ENCODE peak calls at places on chromosomes 6 and 20, in seven cellular contexts. M, B, X, R, U, K and V are unnamed samples. For H3K9me3, the result is how much of the 10 kb centered on the place peaks cover.

GRCh38 chr20:4369798-4370124 is 351.9 kb upstream of the PRND start:
- DNase-seq in M (no peak), B (no peak), X (no peak), R (no peak), U (no peak), K (no peak), V (no peak)

GRCh38 chr6:136991614-136992013 is 53.2 kb downstream of the IL20RA start:
- DNase-seq in M (no peak), B (no peak), X (peak), R (no peak), U (no peak), K (no peak), V (no peak)

GRCh38 chr6:18148304-18149025 is 6.4 kb downstream of the TPMT start:
- DNase-seq in M (peak), B (no peak), X (peak), R (peak), U (peak), K (peak), V (no peak)

GRCh38 chr6:31383149-31383548 is 20.2 kb upstream of the MICA start:
- DNase-seq in M (no peak), B (no peak), X (peak), R (no peak), U (no peak), K (peak), V (no peak)

GRCh38 chr6:149094156-149094555 is 223.4 kb upstream of the TAB2 start:
- DNase-seq in M (no peak), B (peak), X (peak), R (peak), U (no peak), K (no peak), V (no peak)

GRCh38 chr6:100948381-100949133 is 67.4 kb upstream of the ASCC3 start:
- DNase-seq in M (no peak), B (no peak), X (no peak), R (no peak), U (no peak), K (peak), V (no peak)

GRCh38 chr6:153503810-153504209 is 372.7 kb upstream of the RGS17 start:
- DNase-seq in M (no peak), B (peak), X (peak), R (no peak), U (peak), K (no peak), V (no peak)

GRCh38 chr20:31579245-31579644 is 25.8 kb upstream of the ID1 start:
- DNase-seq in M (no peak), B (no peak), X (no peak), R (no peak), U (no peak), K (no peak), V (no peak)

GRCh38 chr6:154222716-154223115 is 133.9 kb downstream of the IPCEF1 start:
- DNase-seq in M (no peak), B (no peak), X (no peak), R (no peak), U (no peak), K (no peak), V (no peak)

GRCh38 chr6:135657207-135657606 is 159.7 kb upstream of the AHI1 start:
- DNase-seq in M (no peak), B (no peak), X (no peak), R (no peak), U (no peak), K (no peak), V (no peak)

GRCh38 chr6:169212436-169212835 is 41.2 kb downstream of the THBS2 start:
- DNase-seq in M (peak), B (no peak), X (no peak), R (no peak), U (no peak), K (no peak), V (no peak)

GRCh38 chr6:28589952-28590340 is 64.3 kb downstream of the GPX5 start:
- DNase-seq in M (no peak), B (peak), X (no peak), R (no peak), U (no peak), K (no peak), V (no peak)

GRCh38 chr20:2624190-2624589 is 28.2 kb upstream of the NOP56 start:
- DNase-seq in M (no peak), B (no peak), X (no peak), R (no peak), U (no peak), K (no peak), V (no peak)

GRCh38 chr6:11595903-11596302 is 58.4 kb downstream of the TMEM170B start:
- DNase-seq in M (no peak), B (peak), X (peak), R (no peak), U (peak), K (no peak), V (no peak)

GRCh38 chr20:1266167-1266973 is at the start of gene SNPH:
- DNase-seq in M (peak), B (peak), X (peak), R (peak), U (peak), K (no peak), V (peak)

GRCh38 chr6:109879521-109879920 is 98.6 kb upstream of the GPR6 start:
- DNase-seq in M (no peak), B (no peak), X (no peak), R (no peak), U (no peak), K (peak), V (no peak)

GRCh38 chr20:10651227-10651990 is 22.4 kb downstream of the JAG1 start:
- DNase-seq in M (peak), B (no peak), X (no peak), R (peak), U (peak), K (no peak), V (no peak)

GRCh38 chr6:13795041-13795748 is 19.2 kb downstream of the MCUR1 start:
- DNase-seq in M (peak), B (peak), X (peak), R (peak), U (peak), K (peak), V (peak)

GRCh38 chr6:34154668-34155447 is 9.0 kb upstream of the GRM4 start:
- DNase-seq in M (peak), B (peak), X (peak), R (peak), U (peak), K (no peak), V (peak)

GRCh38 chr6:56690519-56691200 is 48.0 kb upstream of the DST start:
- DNase-seq in M (peak), B (no peak), X (peak), R (peak), U (peak), K (no peak), V (no peak)

GRCh38 chr6:166494757-166495486 is 91.6 kb downstream of the RAMACL start:
- DNase-seq in M (no peak), B (no peak), X (no peak), R (no peak), U (no peak), K (no peak), V (no peak)

DNA sequence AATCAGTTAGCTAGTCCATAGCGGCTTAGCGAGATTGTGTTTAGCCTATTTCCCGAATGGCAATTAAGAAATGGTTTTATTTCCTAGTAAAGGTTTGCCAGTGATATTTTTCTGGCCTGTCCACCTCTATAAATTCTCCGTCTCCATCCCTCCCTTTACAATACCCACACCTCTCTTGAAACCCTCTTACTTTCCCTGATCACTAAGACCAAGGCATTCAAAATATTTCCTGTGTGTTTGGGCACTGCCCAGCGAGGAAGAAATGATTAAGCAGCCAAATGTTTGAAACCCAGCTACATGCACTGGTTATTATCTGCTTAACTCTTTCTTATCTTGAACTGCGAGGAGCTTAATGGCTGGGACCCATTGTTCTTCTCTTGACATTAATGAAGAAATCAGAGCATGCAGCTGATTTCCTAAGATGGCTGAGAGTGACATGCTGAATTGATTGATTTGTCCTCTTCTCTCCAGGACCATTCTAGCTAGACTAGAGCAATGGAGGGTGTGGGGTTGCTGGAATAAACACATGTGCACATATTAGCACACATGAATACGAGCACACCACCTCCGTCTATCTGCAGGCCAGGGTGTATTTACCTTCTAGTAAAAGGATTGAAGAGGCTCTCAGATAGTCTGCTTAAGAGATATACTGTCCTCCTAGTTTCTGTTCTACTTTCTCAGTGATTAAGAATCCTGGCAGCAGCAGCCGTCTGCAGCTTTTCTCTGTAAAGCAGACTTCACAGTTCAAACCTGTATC is 46.1 kb upstream of the PRDM1 start:
- DNase-seq in M (no peak), B (no peak), X (no peak), R (no peak), U (no peak), K (no peak), V (no peak)
- H3K4me3 ChIP-seq in M (no peak), B (no peak), X (no peak), R (no peak), U (no peak), K (no peak), V (no peak)

DNA sequence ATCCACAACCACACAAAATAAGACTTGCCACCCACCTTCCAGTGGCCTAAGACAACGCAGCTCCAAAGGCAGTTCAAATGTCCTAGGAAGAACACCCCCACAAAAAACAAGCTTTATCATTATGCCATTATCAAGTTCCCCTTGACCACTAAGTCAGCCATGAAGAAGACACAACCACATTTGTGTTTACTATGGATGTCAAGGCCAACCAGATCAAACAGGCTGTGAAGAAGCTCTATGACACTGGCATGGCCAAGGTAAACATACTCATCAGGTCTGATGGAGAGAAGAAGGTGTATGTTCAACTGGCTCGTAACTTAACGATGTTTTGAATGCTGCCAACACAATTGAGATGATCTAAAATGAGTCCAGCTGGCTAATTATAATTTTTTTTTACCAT is 26.1 kb downstream of the SEC63 start:
- DNase-seq in M (no peak), B (no peak), X (no peak), R (no peak), U (no peak), K (no peak), V (no peak)
- H3K9me3 ChIP-seq in M (under half), B (under half), X (under half), R (under half), U (under half), K (under half), V (under half)

DNA sequence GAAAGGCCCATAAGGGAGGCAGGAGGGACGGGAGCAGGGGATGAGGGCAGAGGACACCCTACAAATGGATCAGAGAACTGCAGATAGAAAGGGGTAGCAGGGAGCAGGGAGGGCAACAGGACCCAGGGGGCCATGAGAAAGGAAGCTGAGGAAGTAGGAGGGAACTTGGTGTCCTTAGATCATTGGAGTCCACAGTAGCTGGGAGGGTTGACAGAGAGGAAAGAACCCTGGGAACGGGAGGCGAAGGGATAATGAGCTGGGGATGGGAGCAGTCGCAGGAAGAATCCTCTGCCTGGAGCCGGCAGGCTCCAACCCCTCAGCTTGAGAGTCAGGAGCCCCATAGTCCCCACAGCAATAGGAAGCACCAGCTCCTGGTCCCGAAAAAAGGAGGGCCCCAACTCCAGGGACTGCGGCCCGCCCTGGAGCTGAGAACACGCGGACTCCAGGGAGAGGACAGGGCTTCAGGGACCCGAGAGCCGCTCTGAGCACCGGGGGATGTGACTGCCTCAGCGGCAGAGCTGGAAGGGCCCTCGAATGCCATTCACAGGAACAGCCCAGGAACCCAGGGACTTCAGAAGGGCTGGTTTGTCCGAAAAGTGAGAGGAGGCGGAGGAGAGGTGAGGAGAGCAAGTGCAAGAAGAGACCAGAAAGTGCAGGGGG is 32.7 kb downstream of the HLA-A start:
- DNase-seq in M (no peak), B (peak), X (no peak), R (no peak), U (no peak), K (no peak), V (no peak)
- TF ChIP-seq EZH2 in M (no peak), B (no peak), X (no peak), R (peak), U (no peak), K (no peak), V (no peak)

GRCh38 chr20:13221313-13221672 is 219 bp downstream of the ISM1 start:
- DNase-seq in M (no peak), B (no peak), X (no peak), R (no peak), U (no peak), K (no peak), V (no peak)
- H3K4me3 ChIP-seq in M (peak), B (peak), X (no peak), R (peak), U (peak), K (peak), V (peak)

DNA sequence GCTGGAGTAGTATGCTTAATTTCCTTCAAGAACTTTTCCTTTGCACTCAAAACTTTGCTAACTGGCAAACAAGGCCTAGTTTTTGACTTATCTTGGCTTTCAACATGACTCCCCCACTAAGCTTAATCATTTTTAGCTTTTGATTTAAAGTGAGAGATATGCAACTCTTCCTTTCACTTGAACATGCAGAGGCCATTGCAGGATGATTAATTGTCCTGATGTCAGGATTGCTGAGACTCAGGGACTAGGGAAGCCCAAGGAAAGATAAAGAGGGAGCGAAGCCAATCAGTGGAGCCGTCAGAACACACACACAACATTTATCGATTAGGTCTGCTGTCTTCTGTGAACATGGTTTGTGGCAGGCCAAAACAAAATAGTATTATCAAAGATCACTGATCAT is 491.4 kb downstream of the CBLN4 start:
- DNase-seq in M (no peak), B (no peak), X (no peak), R (no peak), U (no peak), K (no peak), V (no peak)
- H3K9me3 ChIP-seq in M (under half), B (under half), X (under half), R (under half), U (under half), K (under half), V (under half)

GRCh38 chr6:45421700-45422540 is 44.2 kb upstream of the SUPT3H start:
- DNase-seq in M (peak), B (peak), X (peak), R (peak), U (peak), K (peak), V (peak)

GRCh38 chr6:45420909-45421699 is 43.4 kb upstream of the SUPT3H start:
- DNase-seq in M (peak), B (no peak), X (no peak), R (no peak), U (peak), K (no peak), V (no peak)

GRCh38 chr6:45422541-45423110 is 44.9 kb upstream of the SUPT3H start:
- DNase-seq in M (peak), B (peak), X (peak), R (peak), U (peak), K (no peak), V (peak)

GRCh38 chr6:45419574-45420082 is 41.9 kb upstream of the SUPT3H start:
- DNase-seq in M (peak), B (peak), X (peak), R (peak), U (peak), K (peak), V (no peak)

GRCh38 chr6:45420083-45420908 is 42.6 kb upstream of the SUPT3H start:
- DNase-seq in M (peak), B (peak), X (peak), R (peak), U (peak), K (no peak), V (no peak)
- TF ChIP-seq EZH2 in M (no peak), B (peak), X (no peak), R (no peak), U (no peak), K (no peak), V (no peak)

GRCh38 chr6:157221049-157221816 is 102.1 kb downstream of the TMEM242 start:
- DNase-seq in M (peak), B (no peak), X (peak), R (peak), U (peak), K (peak), V (peak)
- H3K4me3 ChIP-seq in M (peak), B (no peak), X (peak), R (peak), U (peak), K (peak), V (no peak)

GRCh38 chr6:4846387-4846786 is 70.2 kb downstream of the CDYL start:
- DNase-seq in M (no peak), B (no peak), X (no peak), R (no peak), U (no peak), K (no peak), V (no peak)

GRCh38 chr6:4840169-4840568 is 64.0 kb downstream of the CDYL start:
- DNase-seq in M (no peak), B (no peak), X (no peak), R (no peak), U (no peak), K (no peak), V (no peak)

GRCh38 chr6:4849214-4849613 is 73.0 kb downstream of the CDYL start:
- DNase-seq in M (no peak), B (no peak), X (no peak), R (peak), U (no peak), K (no peak), V (no peak)

GRCh38 chr6:4848382-4849068 is 72.3 kb downstream of the CDYL start:
- DNase-seq in M (peak), B (peak), X (peak), R (no peak), U (no peak), K (peak), V (no peak)

GRCh38 chr6:4844108-4844507 is 67.9 kb downstream of the CDYL start:
- DNase-seq in M (no peak), B (no peak), X (no peak), R (no peak), U (peak), K (no peak), V (peak)
- H3K9me3 ChIP-seq in M (under half), B (under half), X (under half), R (under half), U (under half), K (under half), V (under half)